ENCODE peak calls at places on chromosomes 1 and 21, in four cellular contexts. One of them, this sample, is unnamed. For H3K9me3, the result is how much of the 10 kb centered on the place peaks cover.

GRCh38 chr1:237287876-237288517 is 246.0 kb downstream of the RYR2 start:
- DNase-seq in GM12878: no peak
- DNase-seq in K562: no peak
- DNase-seq in H1: no peak
- DNase-seq in this sample: no peak

GRCh38 chr21:34965200-34966174 is 83.6 kb downstream of the RUNX1 start:
- DNase-seq in GM12878: no peak
- DNase-seq in K562: no peak
- DNase-seq in H1: no peak
- DNase-seq in this sample: no peak

GRCh38 chr1:244970236-244970652 is 105.9 kb upstream of the HNRNPU start:
- DNase-seq in GM12878: no peak
- DNase-seq in K562: peak
- DNase-seq in H1: peak
- DNase-seq in this sample: peak

GRCh38 chr1:81808760-81809159 is 8.0 kb downstream of the ADGRL2 start:
- DNase-seq in GM12878: no peak
- DNase-seq in K562: no peak
- DNase-seq in H1: no peak
- DNase-seq in this sample: no peak

GRCh38 chr1:162690672-162691434 is 58.6 kb downstream of the DDR2 start:
- DNase-seq in GM12878: no peak
- DNase-seq in K562: peak
- DNase-seq in H1: no peak
- DNase-seq in this sample: peak

GRCh38 chr1:203521812-203522211 is 27.9 kb downstream of the OPTC start:
- DNase-seq in GM12878: no peak
- DNase-seq in K562: no peak
- DNase-seq in H1: no peak
- DNase-seq in this sample: no peak

GRCh38 chr1:54887665-54888071 is 673 bp upstream of the DHCR24 start:
- DNase-seq in GM12878: no peak
- DNase-seq in K562: no peak
- DNase-seq in H1: no peak
- DNase-seq in this sample: no peak

GRCh38 chr1:53176452-53177344 is 19.9 kb upstream of the CPT2 start:
- DNase-seq in GM12878: no peak
- DNase-seq in K562: no peak
- DNase-seq in H1: no peak
- DNase-seq in this sample: no peak

GRCh38 chr1:247448107-247448778 is 9.7 kb downstream of the OR2B11 start:
- DNase-seq in GM12878: no peak
- DNase-seq in K562: peak
- DNase-seq in H1: peak
- DNase-seq in this sample: no peak
- TF ChIP-seq EGR1 in GM12878: no peak
- TF ChIP-seq EGR1 in K562: no peak
- TF ChIP-seq EGR1 in H1: no peak
- TF ChIP-seq EGR1 in this sample: no peak

DNA sequence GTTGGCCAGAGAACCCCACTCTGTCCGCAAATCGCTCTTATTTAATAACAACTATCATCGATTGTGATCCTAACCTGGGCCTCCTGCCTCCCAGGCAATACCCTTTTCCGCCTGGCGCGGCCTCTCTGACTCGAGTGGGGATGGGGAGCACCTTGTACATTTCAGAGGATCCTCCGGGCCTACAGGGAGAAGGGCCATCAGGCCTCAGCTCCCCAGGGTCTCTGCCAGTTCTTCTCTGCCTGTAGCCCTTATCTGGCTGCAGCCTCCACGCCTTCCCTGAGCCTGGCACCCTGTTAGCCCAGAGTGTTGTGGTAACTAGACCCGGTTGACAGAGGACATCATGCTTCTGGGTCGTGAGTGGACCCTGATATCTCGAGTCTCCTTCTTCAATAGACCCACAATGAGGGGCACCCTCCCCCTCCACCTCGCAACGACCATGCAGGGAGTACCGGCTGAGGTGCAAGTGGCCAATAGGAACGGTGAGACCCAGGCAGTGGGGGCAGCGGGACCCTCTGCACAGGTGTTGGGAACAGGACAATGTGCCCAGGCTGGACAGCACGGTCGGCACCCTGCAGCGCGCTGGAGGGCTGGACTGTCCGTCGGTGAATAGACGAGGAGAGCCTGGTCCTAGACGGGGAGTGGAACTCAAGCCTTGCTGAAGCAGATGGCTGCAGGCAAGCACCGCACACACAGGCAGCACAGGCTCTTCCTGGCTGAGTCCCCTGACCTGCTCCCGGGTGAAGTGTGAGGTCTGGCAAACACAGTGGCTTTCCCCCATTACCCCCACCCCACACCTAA is 7.1 kb upstream of the CRYBG2 start:
- DNase-seq in GM12878: no peak
- DNase-seq in K562: no peak
- DNase-seq in H1: no peak
- DNase-seq in this sample: no peak
- H3K9me3 ChIP-seq in GM12878: under half
- H3K9me3 ChIP-seq in K562: under half
- H3K9me3 ChIP-seq in H1: under half
- H3K9me3 ChIP-seq in this sample: under half

GRCh38 chr1:227395391-227396028 is 77.2 kb upstream of the CDC42BPA start:
- DNase-seq in GM12878: no peak
- DNase-seq in K562: no peak
- DNase-seq in H1: no peak
- DNase-seq in this sample: peak
- TF ChIP-seq EGR1 in GM12878: no peak
- TF ChIP-seq EGR1 in K562: no peak
- TF ChIP-seq EGR1 in H1: no peak
- TF ChIP-seq EGR1 in this sample: no peak

DNA sequence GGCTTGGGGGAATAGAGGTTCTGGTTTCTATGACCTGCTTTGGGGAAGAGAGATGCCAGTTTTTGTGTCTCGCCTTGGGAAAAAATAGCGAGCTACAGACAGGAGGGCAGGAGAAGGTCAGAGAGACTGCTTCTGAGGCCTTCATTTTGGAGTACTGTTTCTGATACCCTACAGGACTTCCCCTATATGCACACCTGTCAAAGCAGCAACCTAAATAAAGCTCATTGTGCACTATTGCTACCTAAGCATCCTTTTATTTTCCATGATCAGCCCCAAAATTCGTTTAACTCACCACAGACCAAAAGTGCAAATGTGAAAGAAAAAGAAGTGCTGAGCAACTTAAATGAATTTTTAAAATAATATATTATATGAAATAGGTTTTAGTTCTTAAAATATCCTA is 145.6 kb upstream of the CHRM3 start:
- DNase-seq in GM12878: no peak
- DNase-seq in K562: no peak
- DNase-seq in H1: no peak
- DNase-seq in this sample: no peak
- H3K9me3 ChIP-seq in GM12878: under half
- H3K9me3 ChIP-seq in K562: under half
- H3K9me3 ChIP-seq in H1: under half
- H3K9me3 ChIP-seq in this sample: under half

DNA sequence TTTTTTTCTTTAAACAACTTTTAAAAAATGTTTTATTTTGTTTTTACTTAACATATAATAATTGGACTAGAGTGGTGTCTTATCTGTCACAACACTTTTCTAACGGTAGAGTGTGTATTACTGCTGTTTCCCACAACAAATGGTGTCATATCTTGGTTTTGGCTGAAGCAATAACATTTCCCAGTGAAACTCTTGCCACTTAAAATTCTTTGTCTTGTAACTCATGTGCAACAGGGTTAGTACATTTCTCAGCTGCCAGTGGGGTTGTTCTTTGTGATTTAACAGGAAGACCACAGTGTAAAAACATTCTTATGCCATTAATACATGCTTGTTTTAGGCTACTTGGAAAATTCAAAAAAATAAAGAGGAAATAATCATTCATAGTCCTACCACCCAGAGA is 43.5 kb downstream of the ALPL start:
- DNase-seq in GM12878: no peak
- DNase-seq in K562: no peak
- DNase-seq in H1: no peak
- DNase-seq in this sample: no peak
- TF ChIP-seq EGR1 in GM12878: no peak
- TF ChIP-seq EGR1 in K562: no peak
- TF ChIP-seq EGR1 in H1: no peak
- TF ChIP-seq EGR1 in this sample: no peak

GRCh38 chr21:20292280-20292679 is 705.9 kb upstream of the NCAM2 start:
- DNase-seq in GM12878: no peak
- DNase-seq in K562: no peak
- DNase-seq in H1: no peak
- DNase-seq in this sample: no peak
- H3K9me3 ChIP-seq in GM12878: under half
- H3K9me3 ChIP-seq in K562: under half
- H3K9me3 ChIP-seq in H1: under half
- H3K9me3 ChIP-seq in this sample: under half

GRCh38 chr1:25669781-25670567 is 53.4 kb downstream of the MAN1C1 start:
- DNase-seq in GM12878: no peak
- DNase-seq in K562: no peak
- DNase-seq in H1: no peak
- DNase-seq in this sample: no peak

GRCh38 chr1:25664357-25664796 is 47.8 kb downstream of the MAN1C1 start:
- DNase-seq in GM12878: no peak
- DNase-seq in K562: no peak
- DNase-seq in H1: no peak
- DNase-seq in this sample: no peak

GRCh38 chr1:25664800-25665199 is 48.2 kb downstream of the MAN1C1 start:
- DNase-seq in GM12878: no peak
- DNase-seq in K562: no peak
- DNase-seq in H1: no peak
- DNase-seq in this sample: no peak

GRCh38 chr1:25668931-25669573 is 52.5 kb downstream of the MAN1C1 start:
- DNase-seq in GM12878: no peak
- DNase-seq in K562: no peak
- DNase-seq in H1: no peak
- DNase-seq in this sample: no peak

GRCh38 chr1:25666437-25666836 is 49.8 kb downstream of the MAN1C1 start:
- DNase-seq in GM12878: no peak
- DNase-seq in K562: no peak
- DNase-seq in H1: no peak
- DNase-seq in this sample: no peak
- TF ChIP-seq EGR1 in GM12878: no peak
- TF ChIP-seq EGR1 in K562: no peak
- TF ChIP-seq EGR1 in H1: no peak
- TF ChIP-seq EGR1 in this sample: no peak

GRCh38 chr1:27120849-27121248 is 34.1 kb downstream of the SLC9A1 start:
- DNase-seq in GM12878: no peak
- DNase-seq in K562: no peak
- DNase-seq in H1: no peak
- DNase-seq in this sample: no peak
- H3K9me3 ChIP-seq in GM12878: under half
- H3K9me3 ChIP-seq in K562: under half
- H3K9me3 ChIP-seq in H1: under half
- H3K9me3 ChIP-seq in this sample: under half

This sample was measured in HCT116.